ENCODE peak calls at places on chromosomes 16 and 17, in six cellular contexts. One of them, this sample, is unnamed.

GRCh38 chr17:17693253-17693954 is 12.1 kb downstream of the RAI1 start:
- DNase-seq in midbrain: peak
- DNase-seq in NCI-H2081: peak
- DNase-seq in OCI-M1: peak
- DNase-seq in HCEC 1CT: no peak
- DNase-seq in CD4-positive, CD25-positive, alpha-beta regulatory T cell: no peak
- DNase-seq in this sample: peak

GRCh38 chr17:1593630-1593931 is 31.0 kb upstream of the PITPNA start:
- DNase-seq in HCEC 1CT: no peak
- DNase-seq in NCI-H2081: no peak
- DNase-seq in CD4-positive, CD25-positive, alpha-beta regulatory T cell: no peak
- DNase-seq in OCI-M1: no peak
- DNase-seq in midbrain: no peak
- DNase-seq in this sample: no peak

GRCh38 chr16:27450836-27451341 is 48.9 kb downstream of the IL21R start:
- DNase-seq in OCI-M1: no peak
- DNase-seq in NCI-H2081: no peak
- DNase-seq in HCEC 1CT: peak
- DNase-seq in CD4-positive, CD25-positive, alpha-beta regulatory T cell: no peak
- DNase-seq in midbrain: no peak
- DNase-seq in this sample: no peak

GRCh38 chr16:10569629-10570028 is 10.8 kb downstream of the EMP2 start:
- DNase-seq in CD4-positive, CD25-positive, alpha-beta regulatory T cell: no peak
- DNase-seq in HCEC 1CT: no peak
- DNase-seq in NCI-H2081: no peak
- DNase-seq in OCI-M1: no peak
- DNase-seq in midbrain: no peak
- DNase-seq in this sample: no peak

GRCh38 chr16:51971184-51971583 is 575.8 kb downstream of the TOX3 start:
- DNase-seq in CD4-positive, CD25-positive, alpha-beta regulatory T cell: no peak
- DNase-seq in HCEC 1CT: peak
- DNase-seq in NCI-H2081: no peak
- DNase-seq in midbrain: no peak
- DNase-seq in OCI-M1: peak
- DNase-seq in this sample: no peak

GRCh38 chr16:64339052-64339770 is 782.7 kb downstream of the CDH11 start:
- DNase-seq in NCI-H2081: no peak
- DNase-seq in CD4-positive, CD25-positive, alpha-beta regulatory T cell: no peak
- DNase-seq in midbrain: no peak
- DNase-seq in OCI-M1: no peak
- DNase-seq in HCEC 1CT: peak
- DNase-seq in this sample: no peak

GRCh38 chr17:2111691-2112090 is 56.8 kb downstream of the HIC1 start:
- DNase-seq in midbrain: no peak
- DNase-seq in HCEC 1CT: peak
- DNase-seq in NCI-H2081: no peak
- DNase-seq in OCI-M1: no peak
- DNase-seq in CD4-positive, CD25-positive, alpha-beta regulatory T cell: no peak
- DNase-seq in this sample: no peak

GRCh38 chr17:58694302-58694701 is 1.9 kb downstream of the RAD51C start:
- DNase-seq in OCI-M1: no peak
- DNase-seq in HCEC 1CT: no peak
- DNase-seq in midbrain: no peak
- DNase-seq in NCI-H2081: no peak
- DNase-seq in CD4-positive, CD25-positive, alpha-beta regulatory T cell: no peak
- DNase-seq in this sample: no peak

GRCh38 chr17:76046064-76046463 is 19.0 kb upstream of the EVPL start:
- DNase-seq in NCI-H2081: no peak
- DNase-seq in midbrain: no peak
- DNase-seq in HCEC 1CT: no peak
- DNase-seq in OCI-M1: no peak
- DNase-seq in CD4-positive, CD25-positive, alpha-beta regulatory T cell: no peak
- DNase-seq in this sample: no peak

GRCh38 chr16:55250641-55251550 is 73.1 kb upstream of the IRX6 start:
- DNase-seq in HCEC 1CT: no peak
- DNase-seq in CD4-positive, CD25-positive, alpha-beta regulatory T cell: no peak
- DNase-seq in midbrain: no peak
- DNase-seq in NCI-H2081: no peak
- DNase-seq in OCI-M1: no peak
- DNase-seq in this sample: no peak

GRCh38 chr16:67781548-67781921 is 24.8 kb downstream of the RANBP10 start:
- DNase-seq in midbrain: no peak
- DNase-seq in HCEC 1CT: no peak
- DNase-seq in OCI-M1: peak
- DNase-seq in NCI-H2081: no peak
- DNase-seq in CD4-positive, CD25-positive, alpha-beta regulatory T cell: no peak
- DNase-seq in this sample: peak

GRCh38 chr16:74045539-74045938 is 251.1 kb upstream of the PSMD7 start:
- DNase-seq in CD4-positive, CD25-positive, alpha-beta regulatory T cell: no peak
- DNase-seq in OCI-M1: no peak
- DNase-seq in midbrain: no peak
- DNase-seq in NCI-H2081: no peak
- DNase-seq in HCEC 1CT: no peak
- DNase-seq in this sample: no peak

GRCh38 chr17:40360091-40360490 is 4.4 kb downstream of the GJD3 start:
- DNase-seq in midbrain: no peak
- DNase-seq in CD4-positive, CD25-positive, alpha-beta regulatory T cell: no peak
- DNase-seq in OCI-M1: no peak
- DNase-seq in HCEC 1CT: no peak
- DNase-seq in NCI-H2081: no peak
- DNase-seq in this sample: no peak

GRCh38 chr17:12007466-12007865 is 10.2 kb upstream of the ZNF18 start:
- DNase-seq in HCEC 1CT: no peak
- DNase-seq in midbrain: no peak
- DNase-seq in OCI-M1: no peak
- DNase-seq in NCI-H2081: no peak
- DNase-seq in CD4-positive, CD25-positive, alpha-beta regulatory T cell: no peak
- DNase-seq in this sample: no peak